ENCODE peak calls at places on chromosomes 4 and X, in five cellular contexts. V, A, M, Z and H are unnamed samples. For H3K36me3, the result is how much of the 10 kb centered on the place peaks cover.

GRCh38 chrX:120426599-120426998 is 42.5 kb downstream of the LAMP2 start:
- DNase-seq in A (no peak), Z (no peak), M (no peak), V (no peak), H (no peak)

GRCh38 chr4:30719363-30720020 is 677 bp upstream of the PCDH7 start:
- DNase-seq in Z (no peak), M (peak), A (peak), V (no peak), H (no peak)

GRCh38 chrX:34863906-34864305 is 78.7 kb upstream of the FAM47B start:
- DNase-seq in A (no peak), V (no peak), M (no peak), Z (no peak), H (no peak)

GRCh38 chrX:96417695-96418094 is 266.9 kb upstream of the DIAPH2 start:
- DNase-seq in V (no peak), A (no peak), M (no peak), Z (no peak), H (no peak)

GRCh38 chrX:130563476-130563875 is 161.7 kb downstream of the RBMX2 start:
- DNase-seq in A (no peak), M (no peak), V (no peak), Z (no peak), H (no peak)

GRCh38 chr4:118941149-118941548 is 52.5 kb downstream of the SYNPO2 start:
- DNase-seq in M (no peak), V (no peak), Z (no peak), A (no peak), H (no peak)

GRCh38 chr4:140609548-140610425 is 41.0 kb upstream of the UCP1 start:
- DNase-seq in V (no peak), M (no peak), A (no peak), Z (no peak), H (peak)

GRCh38 chr4:80897537-80898303 is 132.8 kb upstream of the BMP3 start:
- DNase-seq in Z (no peak), M (no peak), A (no peak), V (no peak), H (no peak)

GRCh38 chrX:7889680-7890079 is 37.5 kb downstream of the PNPLA4 start:
- DNase-seq in A (no peak), V (no peak), M (no peak), Z (no peak), H (no peak)

GRCh38 chr4:25970241-25970675 is 56.2 kb downstream of the SMIM20 start:
- DNase-seq in Z (no peak), M (peak), V (no peak), A (no peak), H (no peak)

GRCh38 chrX:153983321-153983729 is 10.8 kb downstream of the TMEM187 start:
- DNase-seq in A (no peak), V (no peak), Z (no peak), M (no peak), H (no peak)

GRCh38 chrX:37993857-37994619 is 12.3 kb upstream of the SYTL5 start:
- DNase-seq in V (peak), Z (no peak), A (peak), M (peak), H (no peak)

GRCh38 chrX:107710617-107711391 is 64.8 kb downstream of the TSC22D3 start:
- DNase-seq in Z (no peak), A (peak), V (no peak), M (no peak), H (no peak)

GRCh38 chr4:37770016-37770415 is 56.5 kb upstream of the PGM2 start:
- DNase-seq in M (no peak), Z (no peak), V (no peak), A (no peak), H (no peak)

GRCh38 chr4:118753685-118754084 is 68.5 kb downstream of the METTL14 start:
- DNase-seq in Z (no peak), A (no peak), M (no peak), V (no peak), H (no peak)

GRCh38 chr4:158277558-158277957 is 67.3 kb downstream of the TMEM144 start:
- DNase-seq in M (no peak), V (no peak), A (no peak), Z (no peak), H (no peak)

DNA sequence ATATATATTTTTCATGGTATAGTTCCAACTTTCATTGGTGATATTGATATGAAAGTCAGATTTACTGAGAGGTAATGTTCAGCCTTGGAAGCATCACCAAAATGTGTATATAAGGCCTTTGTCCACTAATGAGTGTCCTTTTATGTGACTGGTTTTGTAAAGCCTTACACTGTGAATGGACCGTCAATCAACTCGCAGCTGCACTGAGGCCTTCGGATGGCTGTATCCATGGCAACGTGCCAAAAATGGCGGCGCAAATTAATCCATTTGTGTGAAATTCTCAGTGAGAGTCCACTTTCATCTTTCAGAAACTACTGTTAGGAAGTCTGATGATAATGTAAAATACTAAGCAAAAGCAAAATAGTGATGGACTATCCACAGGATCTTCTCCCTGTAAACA is 131.7 kb downstream of the SPCS3 start:
- DNase-seq in V (no peak), Z (no peak), A (no peak), M (no peak), H (no peak)
- H3K27ac ChIP-seq in V (no peak), Z (no peak), A (peak), M (no peak), H (no peak)

GRCh38 chrX:118665204-118665603 is 62.2 kb upstream of the IL13RA1 start:
- DNase-seq in M (no peak), A (no peak), Z (no peak), V (no peak), H (no peak)
- H3K36me3 ChIP-seq in M (under half), A (under half), Z (under half), V (under half), H (under half)

GRCh38 chr4:121397434-121397833 is 16.6 kb upstream of the QRFPR start:
- DNase-seq in A (no peak), Z (no peak), M (no peak), V (no peak), H (no peak)

GRCh38 chr4:121392426-121393086 is 11.7 kb upstream of the QRFPR start:
- DNase-seq in M (no peak), A (no peak), V (no peak), Z (no peak), H (no peak)

GRCh38 chr4:121397941-121398601 is 17.3 kb upstream of the QRFPR start:
- DNase-seq in A (no peak), Z (no peak), M (no peak), V (no peak), H (no peak)
- H3K27ac ChIP-seq in A (no peak), Z (no peak), M (no peak), V (no peak), H (no peak)

GRCh38 chr4:76125816-76126215 is 22.4 kb downstream of the NUP54 start:
- DNase-seq in M (no peak), A (no peak), Z (no peak), V (no peak), H (no peak)
- H3K36me3 ChIP-seq in M (under half), A (half or more), Z (under half), V (under half), H (half or more)

DNA sequence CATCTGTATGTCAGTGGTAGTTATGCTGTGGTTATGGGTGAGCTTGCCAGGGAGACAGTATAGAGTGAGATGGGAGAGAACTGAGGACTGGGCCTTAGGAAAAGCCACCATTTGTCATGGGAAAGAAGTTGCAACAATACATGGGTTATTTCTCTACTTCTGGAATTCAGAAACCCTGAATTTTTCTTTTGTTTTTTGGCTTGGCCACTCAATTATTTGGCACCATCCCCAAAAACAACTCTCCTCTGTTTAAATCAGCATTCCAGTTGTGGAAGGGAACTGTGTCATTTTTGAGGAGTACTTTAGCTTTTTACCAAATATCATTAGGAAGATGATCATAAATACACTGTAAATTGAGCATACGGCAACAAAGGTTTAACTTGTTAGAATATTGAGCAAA is 41.1 kb upstream of the ACSL4 start:
- DNase-seq in V (no peak), M (no peak), A (no peak), Z (no peak), H (no peak)
- H3K27ac ChIP-seq in V (no peak), M (no peak), A (no peak), Z (peak), H (no peak)

GRCh38 chr4:73064536-73064935 is 5.0 kb downstream of the COX18 start:
- DNase-seq in V (no peak), M (no peak), A (no peak), Z (no peak), H (no peak)
- H3K36me3 ChIP-seq in V (under half), M (under half), A (under half), Z (under half), H (under half)

GRCh38 chr4:108139089-108139488 is 29.6 kb downstream of the LEF1 start:
- DNase-seq in M (no peak), Z (no peak), A (no peak), V (no peak), H (no peak)
- H3K27ac ChIP-seq in M (no peak), Z (no peak), A (no peak), V (no peak), H (peak)

DNA sequence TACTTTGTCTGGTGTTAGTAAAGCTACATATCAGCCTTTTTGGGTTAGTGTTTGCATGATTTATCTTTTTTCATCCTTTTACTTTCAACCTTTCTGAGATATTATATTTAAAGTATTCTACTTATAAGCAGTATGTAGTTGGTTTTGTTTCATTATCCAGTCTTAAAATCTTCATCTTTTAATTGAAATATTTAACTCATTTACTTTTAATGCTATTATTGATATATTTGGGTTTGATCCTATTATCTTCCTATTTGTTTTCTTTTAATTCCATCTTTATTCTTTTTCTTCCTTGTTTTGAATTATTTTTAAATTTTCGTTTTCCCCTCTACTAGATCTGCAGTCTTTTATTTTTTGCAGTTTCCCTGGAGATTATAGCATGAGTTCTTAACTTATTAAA is 44.0 kb downstream of the CLDN22 start:
- DNase-seq in V (no peak), A (no peak), Z (no peak), M (no peak), H (no peak)
- H3K36me3 ChIP-seq in V (under half), A (half or more), Z (under half), M (under half), H (under half)

GRCh38 chrX:57573754-57574153 is 18.1 kb upstream of the ZXDB start:
- DNase-seq in A (peak), V (no peak), Z (no peak), M (no peak), H (no peak)
- H3K27ac ChIP-seq in A (no peak), V (no peak), Z (no peak), M (no peak), H (no peak)

DNA sequence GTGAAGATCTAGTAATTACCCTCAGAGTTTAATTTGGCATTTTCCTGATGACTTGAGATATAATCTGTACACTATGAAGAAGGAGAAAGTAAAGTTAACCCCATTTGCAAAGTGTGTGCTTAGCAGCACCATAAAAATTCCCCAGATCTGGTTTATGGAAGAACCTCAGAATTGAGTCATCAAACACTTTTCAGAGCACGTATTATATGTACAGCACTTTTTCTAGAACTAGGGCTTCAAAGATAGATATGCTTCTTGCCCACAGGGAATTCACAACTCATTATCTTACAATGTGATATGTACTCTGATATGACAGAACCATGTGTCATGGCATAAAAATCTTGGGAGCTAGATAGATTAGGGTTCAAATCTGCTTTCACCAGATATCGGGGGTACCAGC is 150.9 kb downstream of the SLC10A7 start:
- DNase-seq in Z (no peak), M (no peak), V (no peak), A (no peak), H (no peak)
- H3K36me3 ChIP-seq in Z (under half), M (under half), V (under half), A (under half), H (under half)